ENCODE peak calls at places on chromosomes 1 and 21, in nine cellular contexts. S is lower lobe of right lung, Q is PC-3, B is H9, X is neuronal stem cell, W is cardiac muscle cell, O is neural progenitor cell, F is RWPE1, V is pancreas. C is an unnamed sample.

GRCh38 chr1:229135773-229136172 is 135.1 kb upstream of the RAB4A start:
- DNase-seq in S (no peak), Q (no peak), B (no peak), X (no peak), W (no peak), O (no peak), F (no peak), V (no peak), C (no peak)

GRCh38 chr1:232590742-232591082 is 39.2 kb downstream of the SIPA1L2 start:
- DNase-seq in S (no peak), Q (no peak), B (no peak), X (no peak), W (no peak), O (no peak), F (no peak), V (no peak), C (no peak)

GRCh38 chr1:28668191-28668955 is at the start of gene GMEB1:
- DNase-seq in S (peak), Q (peak), B (peak), X (peak), W (peak), O (peak), F (peak), V (peak), C (peak)

GRCh38 chr21:25997788-25998611 is 172.6 kb downstream of the APP start:
- DNase-seq in S (no peak), Q (peak), B (peak), X (peak), W (peak), O (peak), F (no peak), V (no peak), C (peak)

GRCh38 chr1:214551052-214551435 is 358 bp downstream of the PTPN14 start:
- DNase-seq in S (peak), Q (no peak), B (no peak), X (peak), W (peak), O (peak), F (no peak), V (peak), C (peak)

GRCh38 chr1:27666791-27667254 is 5.2 kb downstream of the IFI6 start:
- DNase-seq in S (no peak), Q (no peak), B (no peak), X (no peak), W (no peak), O (no peak), F (no peak), V (no peak), C (no peak)

GRCh38 chr1:173332026-173332425 is 124.9 kb upstream of the TNFSF4 start:
- DNase-seq in S (no peak), Q (peak), B (no peak), X (no peak), W (no peak), O (no peak), F (no peak), V (no peak), C (no peak)

GRCh38 chr1:25804244-25804963 is 4.4 kb downstream of the SELENON start:
- DNase-seq in S (no peak), Q (no peak), B (no peak), X (no peak), W (no peak), O (peak), F (peak), V (no peak), C (no peak)

GRCh38 chr1:230261918-230262650 is 164.0 kb downstream of the PGBD5 start:
- DNase-seq in S (no peak), Q (no peak), B (no peak), X (no peak), W (no peak), O (no peak), F (no peak), V (peak), C (no peak)

GRCh38 chr1:21586926-21587601 is 77.8 kb downstream of the ALPL start:
- DNase-seq in S (peak), Q (peak), B (peak), X (no peak), W (peak), O (peak), F (peak), V (peak), C (peak)

GRCh38 chr1:94721240-94721639 is 98.9 kb upstream of the SLC44A3 start:
- DNase-seq in S (no peak), Q (no peak), B (no peak), X (no peak), W (no peak), O (no peak), F (no peak), V (no peak), C (no peak)

GRCh38 chr1:233127157-233127556 is 168.4 kb downstream of the PCNX2 start:
- DNase-seq in S (no peak), Q (no peak), B (no peak), X (no peak), W (no peak), O (no peak), F (no peak), V (no peak), C (no peak)

GRCh38 chr1:31243451-31244286 is 4.0 kb upstream of the NKAIN1 start:
- DNase-seq in S (no peak), Q (no peak), B (no peak), X (no peak), W (no peak), O (no peak), F (no peak), V (no peak), C (no peak)

GRCh38 chr1:171460018-171460585 is 25.2 kb upstream of the PRRC2C start:
- DNase-seq in S (no peak), Q (peak), B (no peak), X (no peak), W (no peak), O (no peak), F (no peak), V (no peak), C (no peak)

GRCh38 chr1:64874664-64875063 is 91.7 kb downstream of the JAK1 start:
- DNase-seq in S (no peak), Q (no peak), B (no peak), X (no peak), W (peak), O (no peak), F (no peak), V (no peak), C (no peak)

GRCh38 chr1:77081834-77082233 is 137.4 kb downstream of the PIGK start:
- DNase-seq in S (no peak), Q (no peak), B (no peak), X (no peak), W (peak), O (no peak), F (no peak), V (no peak), C (no peak)

GRCh38 chr1:151995774-151996173 is 2.1 kb upstream of the S100A10 start:
- DNase-seq in S (no peak), Q (peak), B (no peak), X (no peak), W (no peak), O (no peak), F (no peak), V (no peak), C (no peak)

GRCh38 chr1:243705585-243705984 is 144.5 kb downstream of the AKT3 start:
- DNase-seq in S (no peak), Q (no peak), B (no peak), X (no peak), W (no peak), O (no peak), F (no peak), V (no peak), C (no peak)

GRCh38 chr1:204530932-204531331 is 14.7 kb downstream of the MDM4 start:
- DNase-seq in S (no peak), Q (peak), B (no peak), X (no peak), W (no peak), O (no peak), F (no peak), V (no peak), C (no peak)

GRCh38 chr1:67564193-67564592 is 120.8 kb upstream of the GADD45A start:
- DNase-seq in S (no peak), Q (no peak), B (no peak), X (no peak), W (no peak), O (no peak), F (no peak), V (no peak), C (no peak)

GRCh38 chr1:167543566-167543965 is 10.0 kb downstream of the CREG1 start:
- DNase-seq in S (no peak), Q (no peak), B (no peak), X (no peak), W (no peak), O (no peak), F (no peak), V (no peak), C (no peak)

GRCh38 chr1:41665962-41666917 is 181.8 kb upstream of the EDN2 start:
- DNase-seq in S (no peak), Q (no peak), B (no peak), X (no peak), W (no peak), O (no peak), F (no peak), V (no peak), C (no peak)

GRCh38 chr1:28062806-28063205 is 25.6 kb downstream of the EYA3 start:
- DNase-seq in S (no peak), Q (no peak), B (no peak), X (no peak), W (no peak), O (no peak), F (no peak), V (no peak), C (peak)

GRCh38 chr1:97340951-97341350 is 579.9 kb downstream of the DPYD start:
- DNase-seq in S (no peak), Q (peak), B (no peak), X (no peak), W (no peak), O (no peak), F (no peak), V (no peak), C (peak)

GRCh38 chr1:160672789-160673695 is 26.2 kb upstream of the SLAMF1 start:
- DNase-seq in S (no peak), Q (no peak), B (no peak), X (no peak), W (no peak), O (no peak), F (no peak), V (no peak), C (no peak)

GRCh38 chr1:22680736-22681135 is 27.7 kb downstream of the C1QB start:
- DNase-seq in S (no peak), Q (no peak), B (no peak), X (no peak), W (no peak), O (no peak), F (no peak), V (no peak), C (no peak)

GRCh38 chr1:172469717-172470116 is 25.8 kb upstream of the PIGC start:
- DNase-seq in S (no peak), Q (no peak), B (no peak), X (no peak), W (no peak), O (no peak), F (no peak), V (no peak), C (no peak)

GRCh38 chr1:30527511-30528140 is 195.8 kb downstream of the MATN1 start:
- DNase-seq in S (no peak), Q (no peak), B (peak), X (no peak), W (peak), O (no peak), F (no peak), V (peak), C (no peak)

GRCh38 chr21:37827878-37828277 is 88.4 kb downstream of the KCNJ6 start:
- DNase-seq in S (no peak), Q (no peak), B (no peak), X (no peak), W (no peak), O (no peak), F (no peak), V (no peak), C (no peak)

GRCh38 chr1:226021406-226022200 is 22.5 kb upstream of the SDE2 start:
- DNase-seq in S (no peak), Q (peak), B (no peak), X (no peak), W (no peak), O (no peak), F (no peak), V (no peak), C (no peak)

GRCh38 chr1:55044617-55045397 is 5.5 kb downstream of the PCSK9 start:
- DNase-seq in S (no peak), Q (no peak), B (no peak), X (no peak), W (no peak), O (no peak), F (no peak), V (no peak), C (no peak)

GRCh38 chr1:238677567-238677966 is 708.8 kb upstream of the CHRM3 start:
- DNase-seq in S (no peak), Q (peak), B (no peak), X (no peak), W (no peak), O (no peak), F (no peak), V (no peak), C (no peak)

GRCh38 chr1:145964328-145965118 is at the start of the genes ANKRD34A and POLR3GL:
- DNase-seq in S (peak), Q (peak), B (peak), X (peak), W (peak), O (peak), F (peak), V (peak), C (peak)

GRCh38 chr1:177311111-177311510 is 140.4 kb downstream of the BRINP2 start:
- DNase-seq in S (no peak), Q (no peak), B (no peak), X (peak), W (no peak), O (peak), F (no peak), V (no peak), C (no peak)
- H3K27ac ChIP-seq in S (no peak), Q (peak), B (no peak), X (no peak), W (no peak), O (no peak), F (no peak), V (no peak), C (no peak)

GRCh38 chr1:234656070-234656875 is 46.3 kb upstream of the IRF2BP2 start:
- DNase-seq in S (no peak), Q (no peak), B (no peak), X (no peak), W (no peak), O (no peak), F (no peak), V (no peak), C (no peak)

GRCh38 chr1:234656981-234657651 is 47.1 kb upstream of the IRF2BP2 start:
- DNase-seq in S (no peak), Q (peak), B (no peak), X (no peak), W (no peak), O (no peak), F (peak), V (no peak), C (no peak)

GRCh38 chr1:234655328-234656069 is 45.5 kb upstream of the IRF2BP2 start:
- DNase-seq in S (no peak), Q (no peak), B (no peak), X (no peak), W (no peak), O (no peak), F (no peak), V (no peak), C (no peak)

GRCh38 chr1:234658143-234658542 is 48.2 kb upstream of the IRF2BP2 start:
- DNase-seq in S (peak), Q (peak), B (no peak), X (no peak), W (no peak), O (peak), F (peak), V (peak), C (no peak)

GRCh38 chr1:234654002-234654733 is 44.2 kb upstream of the IRF2BP2 start:
- DNase-seq in S (no peak), Q (no peak), B (no peak), X (no peak), W (no peak), O (no peak), F (no peak), V (no peak), C (no peak)
- H3K27ac ChIP-seq in S (no peak), Q (no peak), B (no peak), X (no peak), W (no peak), O (no peak), F (no peak), V (no peak), C (no peak)

GRCh38 chr1:1421147-1421906 is at the start of gene ANKRD65:
- DNase-seq in S (peak), Q (no peak), B (peak), X (no peak), W (no peak), O (peak), F (peak), V (peak), C (no peak)

GRCh38 chr1:1420654-1421134 is 382 bp downstream of the ANKRD65 start:
- DNase-seq in S (peak), Q (no peak), B (peak), X (no peak), W (no peak), O (no peak), F (no peak), V (no peak), C (no peak)

GRCh38 chr1:1419363-1419811 is 1.7 kb downstream of the ANKRD65 start:
- DNase-seq in S (no peak), Q (no peak), B (no peak), X (no peak), W (no peak), O (peak), F (no peak), V (no peak), C (no peak)

GRCh38 chr1:1418464-1419362 is 2.4 kb downstream of the ANKRD65 start:
- DNase-seq in S (no peak), Q (no peak), B (no peak), X (no peak), W (no peak), O (no peak), F (no peak), V (no peak), C (no peak)

DNA sequence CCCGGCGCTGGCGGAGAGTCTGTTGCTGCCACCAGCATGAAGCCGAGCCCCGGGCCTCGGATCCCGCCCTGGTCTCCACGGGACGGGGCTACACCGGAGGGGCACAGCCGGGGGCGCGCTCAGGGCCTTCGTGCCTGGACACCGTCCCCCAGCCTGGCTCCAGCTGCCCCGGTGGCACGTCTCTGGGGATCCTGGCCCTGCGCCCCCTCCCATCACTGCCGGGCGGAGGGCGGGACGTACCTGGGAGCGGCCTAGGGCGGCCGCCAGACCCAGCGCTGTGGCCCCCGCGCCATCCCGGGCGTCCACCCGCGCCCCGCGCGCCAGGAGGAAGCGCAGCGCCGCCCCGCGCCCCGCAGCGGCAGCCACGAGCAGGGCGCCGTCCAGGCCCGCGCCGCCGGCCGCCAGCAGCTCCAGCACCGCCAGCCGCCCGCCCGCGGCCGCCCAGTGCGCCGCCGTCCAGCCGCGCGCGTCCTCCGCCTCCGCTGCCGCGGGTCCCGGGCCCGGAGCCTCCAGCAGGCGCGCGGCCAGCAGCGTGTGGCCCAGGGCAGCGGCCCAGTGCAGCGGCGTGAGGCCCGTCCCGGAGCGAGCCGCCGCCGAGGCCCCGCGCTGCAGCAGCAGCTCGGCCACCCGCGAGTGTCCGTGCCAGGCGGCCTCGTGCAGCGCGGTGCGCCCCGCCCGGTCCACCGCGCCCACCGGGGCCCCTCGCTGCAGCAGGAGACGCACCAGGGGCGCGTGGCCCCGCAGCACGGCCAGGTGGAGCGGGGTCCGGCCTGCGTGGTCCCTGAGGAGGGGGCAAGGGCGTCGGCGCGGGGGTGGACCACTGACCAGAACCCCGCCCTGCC is 1.0 kb downstream of the ANKRD65 start:
- DNase-seq in S (peak), Q (no peak), B (peak), X (no peak), W (no peak), O (peak), F (no peak), V (peak), C (no peak)
- H3K27ac ChIP-seq in S (peak), Q (no peak), B (no peak), X (no peak), W (no peak), O (no peak), F (peak), V (peak), C (no peak)

DNA sequence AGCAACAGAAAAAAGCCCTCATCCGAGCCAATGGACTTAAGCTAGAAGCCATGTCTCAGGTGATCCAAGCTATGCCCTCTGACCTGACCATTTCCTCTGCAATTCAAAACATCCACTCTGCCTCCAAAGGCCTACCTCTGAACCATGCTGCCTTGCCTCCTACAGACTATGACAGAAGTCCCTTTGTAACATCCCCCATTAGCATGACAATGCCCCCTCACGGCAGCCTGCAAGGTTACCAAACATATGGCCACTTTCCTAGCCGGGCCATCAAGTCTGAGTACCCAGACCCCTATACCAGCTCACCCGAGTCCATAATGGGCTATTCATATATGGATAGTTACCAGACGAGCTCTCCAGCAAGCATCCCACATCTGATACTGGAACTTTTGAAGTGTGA is 20.7 kb downstream of the NR5A2 start:
- DNase-seq in S (no peak), Q (no peak), B (peak), X (peak), W (no peak), O (peak), F (no peak), V (no peak), C (no peak)
- H3K27ac ChIP-seq in S (no peak), Q (no peak), B (peak), X (no peak), W (no peak), O (no peak), F (no peak), V (peak), C (no peak)

GRCh38 chr1:100736324-100736723 is 16.8 kb downstream of the VCAM1 start:
- DNase-seq in S (no peak), Q (no peak), B (no peak), X (no peak), W (no peak), O (no peak), F (no peak), V (no peak), C (no peak)

GRCh38 chr1:100736766-100737165 is 17.2 kb downstream of the VCAM1 start:
- DNase-seq in S (no peak), Q (peak), B (no peak), X (no peak), W (no peak), O (no peak), F (no peak), V (no peak), C (no peak)

GRCh38 chr1:100734716-100735115 is 15.2 kb downstream of the VCAM1 start:
- DNase-seq in S (no peak), Q (peak), B (no peak), X (no peak), W (no peak), O (no peak), F (no peak), V (no peak), C (no peak)

GRCh38 chr1:100731758-100732157 is 12.2 kb downstream of the VCAM1 start:
- DNase-seq in S (no peak), Q (no peak), B (no peak), X (no peak), W (no peak), O (no peak), F (no peak), V (no peak), C (no peak)

GRCh38 chr1:100735244-100735643 is 15.7 kb downstream of the VCAM1 start:
- DNase-seq in S (no peak), Q (no peak), B (no peak), X (no peak), W (no peak), O (peak), F (no peak), V (no peak), C (no peak)
- H3K27ac ChIP-seq in S (no peak), Q (peak), B (no peak), X (no peak), W (peak), O (no peak), F (no peak), V (no peak), C (no peak)

C was measured in A673.